ENCODE peak calls at places on chromosomes 11 and 22, in six cellular contexts. F is effector CD8-positive, alpha-beta T cell; C is heart right ventricle; Q is cardiac septum; L is NCI-H1436 treated with DMSO at 0.1 percent for 48 hours; V is C1 segment of cervical spinal cord. W is an unnamed sample.

GRCh38 chr11:123546515-123546914 is 107.9 kb downstream of the SCN3B start:
- DNase-seq in F (no peak), C (no peak), Q (no peak), L (no peak), V (no peak), W (no peak)

GRCh38 chr22:35337932-35338331 is 38.2 kb downstream of the TOM1 start:
- DNase-seq in F (no peak), C (no peak), Q (no peak), L (no peak), V (no peak), W (no peak)

GRCh38 chr22:38751422-38752346 is 4.1 kb downstream of the SUN2 start:
- DNase-seq in F (peak), C (peak), Q (peak), L (no peak), V (no peak), W (peak)

GRCh38 chr11:77026236-77026635 is 8.0 kb upstream of the B3GNT6 start:
- DNase-seq in F (no peak), C (no peak), Q (no peak), L (no peak), V (no peak), W (no peak)

GRCh38 chr11:73030130-73030529 is 112.0 kb downstream of the FCHSD2 start:
- DNase-seq in F (no peak), C (no peak), Q (no peak), L (no peak), V (no peak), W (no peak)

GRCh38 chr11:18706330-18707243 is 8.0 kb downstream of the TMEM86A start:
- DNase-seq in F (peak), C (peak), Q (peak), L (no peak), V (peak), W (no peak)

GRCh38 chr11:62137276-62137861 is 13.6 kb downstream of the INCENP start:
- DNase-seq in F (no peak), C (no peak), Q (peak), L (no peak), V (no peak), W (no peak)

GRCh38 chr11:107385361-107385982 is 72.2 kb downstream of the CWF19L2 start:
- DNase-seq in F (no peak), C (no peak), Q (no peak), L (no peak), V (no peak), W (no peak)

GRCh38 chr11:107609384-107610218 is 18.7 kb downstream of the ELMOD1 start:
- DNase-seq in F (no peak), C (no peak), Q (no peak), L (no peak), V (no peak), W (no peak)

GRCh38 chr22:17898375-17898774 is 124.1 kb upstream of the BID start:
- DNase-seq in F (no peak), C (no peak), Q (no peak), L (no peak), V (no peak), W (no peak)

GRCh38 chr11:114057147-114057546 is 2.4 kb upstream of the ZBTB16 start:
- DNase-seq in F (no peak), C (peak), Q (no peak), L (no peak), V (no peak), W (no peak)

GRCh38 chr11:36007127-36007824 is 63.4 kb downstream of the LDLRAD3 start:
- DNase-seq in F (no peak), C (no peak), Q (no peak), L (no peak), V (no peak), W (no peak)

GRCh38 chr22:45425531-45426265 is 12.2 kb downstream of the RIBC2 start:
- DNase-seq in F (no peak), C (no peak), Q (no peak), L (no peak), V (no peak), W (no peak)

GRCh38 chr11:32422545-32422944 is 12.8 kb downstream of the WT1 start:
- DNase-seq in F (no peak), C (no peak), Q (no peak), L (no peak), V (no peak), W (no peak)

GRCh38 chr22:43343262-43343988 is at the start of gene SCUBE1:
- DNase-seq in F (no peak), C (peak), Q (peak), L (peak), V (no peak), W (peak)

GRCh38 chr11:130897262-130898182 is 18.8 kb downstream of the SNX19 start:
- DNase-seq in F (no peak), C (peak), Q (peak), L (no peak), V (no peak), W (no peak)

GRCh38 chr22:29635734-29636357 is 32.4 kb downstream of the NF2 start:
- DNase-seq in F (no peak), C (no peak), Q (no peak), L (no peak), V (no peak), W (peak)

GRCh38 chr22:40320687-40321086 is 25.6 kb upstream of the ADSL start:
- DNase-seq in F (no peak), C (no peak), Q (no peak), L (no peak), V (no peak), W (no peak)

GRCh38 chr22:41526802-41527799 is 17.2 kb downstream of the POLR3H start:
- DNase-seq in F (peak), C (peak), Q (no peak), L (no peak), V (no peak), W (no peak)

GRCh38 chr11:34926101-34926830 is 9.8 kb downstream of the PDHX start:
- DNase-seq in F (no peak), C (no peak), Q (no peak), L (no peak), V (no peak), W (peak)

GRCh38 chr22:19876314-19876940 is 21.8 kb upstream of the GNB1L start:
- DNase-seq in F (no peak), C (no peak), Q (peak), L (no peak), V (no peak), W (no peak)

GRCh38 chr11:29448246-29448877 is 568.5 kb downstream of the KCNA4 start:
- DNase-seq in F (no peak), C (no peak), Q (no peak), L (no peak), V (no peak), W (no peak)

GRCh38 chr11:45885274-45885920 is at the start of gene MAPK8IP1:
- DNase-seq in F (peak), C (peak), Q (no peak), L (no peak), V (no peak), W (peak)

GRCh38 chr22:50141891-50142363 is 28.6 kb upstream of the PANX2 start:
- DNase-seq in F (no peak), C (no peak), Q (no peak), L (no peak), V (no peak), W (no peak)

GRCh38 chr11:84532364-84532763 is 1094.8 kb downstream of the DLG2 start:
- DNase-seq in F (no peak), C (no peak), Q (no peak), L (no peak), V (no peak), W (no peak)

GRCh38 chr22:49303781-49304461 is 523.8 kb downstream of the BRD1 start:
- DNase-seq in F (no peak), C (no peak), Q (peak), L (no peak), V (no peak), W (no peak)

GRCh38 chr22:36871669-36872081 is 10.9 kb downstream of the NCF4 start:
- DNase-seq in F (no peak), C (no peak), Q (no peak), L (no peak), V (no peak), W (no peak)